ENCODE peak calls at places on chromosomes 16 and 17, in ten cellular contexts. R, T, N, G, S, F, O, Q, U and P are unnamed samples.
A peak's percentile ranks its signal among the peaks of the same experiment; 100 is the strongest.

GRCh38 chr17:69501591-69502468 is 87.3 kb downstream of the MAP2K6 start:
- DNase-seq in N (no peak), S (no peak), T (peak; percentile 32), Q (no peak), R (peak; percentile 95), U (peak; percentile 63), O (peak; percentile 44), F (peak; percentile 15), G (peak; percentile 53), P (no peak)

GRCh38 chr16:9824191-9824590 is 358.0 kb downstream of the GRIN2A start:
- DNase-seq in R (no peak), O (no peak), N (no peak), Q (no peak), T (no peak), S (no peak), U (no peak), F (no peak), G (no peak), P (no peak)

GRCh38 chr16:55815320-55815719 is 17.6 kb downstream of the CES1 start:
- DNase-seq in T (no peak), S (no peak), Q (no peak), U (no peak), O (no peak), F (no peak), R (no peak), N (no peak), G (no peak), P (no peak)

GRCh38 chr17:44310612-44311376 is 2.4 kb downstream of the RUNDC3A start:
- DNase-seq in F (no peak), S (no peak), U (no peak), R (no peak), G (no peak), T (no peak), O (no peak), Q (no peak), N (no peak), P (no peak)

GRCh38 chr16:53960050-53960812 is 256.3 kb downstream of the FTO start:
- DNase-seq in F (no peak), U (no peak), R (no peak), Q (no peak), O (no peak), S (no peak), G (no peak), T (no peak), N (no peak), P (no peak)

GRCh38 chr17:57471941-57472368 is 215.6 kb downstream of the MSI2 start:
- DNase-seq in N (no peak), O (no peak), Q (no peak), R (no peak), S (no peak), G (no peak), U (no peak), F (no peak), T (no peak), P (no peak)

GRCh38 chr17:74882517-74883240 is 9.9 kb upstream of the FDXR start:
- DNase-seq in U (no peak), R (no peak), N (no peak), O (no peak), G (no peak), S (no peak), F (no peak), Q (no peak), T (no peak), P (no peak)

GRCh38 chr17:1315891-1316403 is 36.5 kb downstream of the TRARG1 start:
- DNase-seq in U (no peak), O (no peak), T (no peak), G (no peak), N (no peak), F (no peak), R (no peak), Q (no peak), S (no peak), P (no peak)

GRCh38 chr16:76656951-76657498 is 379.8 kb downstream of the CNTNAP4 start:
- DNase-seq in O (no peak), U (no peak), F (no peak), R (no peak), T (no peak), N (no peak), Q (peak; percentile 34), S (no peak), G (no peak), P (no peak)

GRCh38 chr17:56979091-56979480 is 1.2 kb downstream of the SCPEP1 start:
- DNase-seq in U (no peak), Q (no peak), R (no peak), O (no peak), G (peak; percentile 10), T (no peak), F (no peak), S (no peak), N (no peak), P (no peak)

GRCh38 chr17:48561894-48562810 is 16.0 kb downstream of the HOXB4 start:
- DNase-seq in T (no peak), R (no peak), Q (no peak), F (no peak), N (no peak), O (no peak), U (no peak), G (no peak), S (no peak), P (no peak)

GRCh38 chr16:57600048-57600835 is 28.2 kb upstream of the ADGRG1 start:
- DNase-seq in G (peak; percentile 50), S (peak; percentile 54), N (no peak), R (peak; percentile 26), F (peak; percentile 33), O (peak; percentile 62), U (peak; percentile 68), T (peak; percentile 71), Q (peak; percentile 67), P (peak; percentile 53)

GRCh38 chr16:83953796-83954576 is 946 bp downstream of the OSGIN1 start:
- DNase-seq in T (peak; percentile 48), U (peak; percentile 72), F (no peak), N (peak; percentile 19), O (no peak), Q (no peak), S (no peak), R (peak; percentile 35), G (peak; percentile 64), P (no peak)
- TF ChIP-seq CTCF in T (peak; percentile 35), U (peak; percentile 54), F (peak; percentile 40), N (peak; percentile 80), O (peak; percentile 6), Q (peak; percentile 67), S (peak; percentile 63), R (peak; percentile 64), G (peak; percentile 81), P (peak; percentile 58)

GRCh38 chr16:5025171-5025632 is 8.5 kb downstream of the NAGPA start:
- DNase-seq in T (peak; percentile 71), U (peak; percentile 46), R (no peak), F (peak; percentile 31), G (no peak), S (peak; percentile 26), Q (no peak), O (no peak), N (no peak), P (no peak)

GRCh38 chr16:5022521-5022920 is 11.2 kb downstream of the NAGPA start:
- DNase-seq in F (no peak), O (no peak), S (no peak), N (no peak), Q (no peak), G (no peak), U (no peak), T (no peak), R (no peak), P (no peak)

GRCh38 chr16:5026664-5027063 is 7.1 kb downstream of the NAGPA start:
- DNase-seq in U (no peak), Q (no peak), F (no peak), T (no peak), S (no peak), N (no peak), O (no peak), R (no peak), G (no peak), P (no peak)

GRCh38 chr16:5027086-5027485 is 6.6 kb downstream of the NAGPA start:
- DNase-seq in S (no peak), R (no peak), Q (no peak), T (no peak), F (no peak), O (no peak), U (no peak), G (no peak), N (no peak), P (no peak)

DNA sequence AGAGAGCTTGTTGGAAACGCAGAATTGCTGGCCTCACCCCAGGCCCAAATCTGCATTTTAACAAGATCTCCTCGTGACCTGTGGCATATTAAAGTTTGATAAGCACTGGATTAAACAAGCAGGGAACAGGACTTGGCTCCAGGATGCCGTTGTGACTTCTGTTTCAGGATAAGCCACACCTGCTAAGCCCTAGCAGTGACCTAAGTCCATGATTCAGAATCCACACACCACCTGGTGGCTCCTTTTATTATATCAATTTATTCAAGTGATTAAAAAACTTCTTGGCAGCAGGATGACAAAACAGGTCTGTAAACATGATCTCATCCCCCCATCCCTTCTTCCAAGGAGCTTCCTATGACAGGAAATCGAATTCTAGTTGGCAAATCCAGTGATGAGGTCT is 9.1 kb downstream of the NAGPA start:
- DNase-seq in N (no peak), O (no peak), F (no peak), U (peak; percentile 75), S (no peak), T (peak; percentile 29), Q (no peak), R (peak; percentile 8), G (peak; percentile 68), P (no peak)
- TF ChIP-seq CTCF in N (peak; percentile 38), O (no peak), F (peak; percentile 11), U (peak; percentile 42), S (peak; percentile 44), T (peak; percentile 28), Q (peak; percentile 41), R (no peak), G (peak; percentile 38), P (peak; percentile 6)

GRCh38 chr17:11627301-11627700 is 29.0 kb downstream of the DNAH9 start:
- DNase-seq in G (no peak), U (no peak), S (no peak), T (no peak), R (no peak), O (no peak), N (no peak), Q (no peak), F (no peak), P (no peak)
- TF ChIP-seq CTCF in G (no peak), U (no peak), S (no peak), T (no peak), R (no peak), O (no peak), N (no peak), Q (no peak), F (no peak), P (no peak)

DNA sequence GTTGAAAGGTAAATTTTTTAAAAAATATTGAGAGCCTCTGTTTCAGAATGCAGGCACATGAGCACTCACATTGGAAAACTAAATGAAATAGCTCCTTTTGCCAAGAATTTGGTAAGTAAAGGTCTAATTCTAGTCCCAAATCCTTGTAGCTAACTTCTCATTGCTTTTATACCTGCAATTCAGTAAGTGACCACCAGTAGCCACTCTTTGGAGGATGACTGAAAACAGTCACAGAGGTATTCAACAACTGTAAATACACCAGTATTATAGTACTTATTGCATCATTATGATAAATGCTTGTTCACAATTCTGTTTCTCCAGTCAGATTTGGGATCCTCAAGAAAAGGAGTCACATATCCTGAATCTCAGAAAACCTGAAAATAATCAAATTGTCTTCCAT is 562.4 kb upstream of the CDH11 start:
- DNase-seq in T (no peak), F (no peak), G (no peak), S (no peak), U (no peak), O (no peak), R (no peak), Q (no peak), N (no peak), P (no peak)
- TF ChIP-seq CTCF in T (no peak), F (no peak), G (no peak), S (peak; percentile 48), U (no peak), O (no peak), R (peak; percentile 17), Q (peak; percentile 35), N (no peak), P (no peak)

GRCh38 chr17:6648181-6648580 is 3.2 kb downstream of the MED31 start:
- DNase-seq in F (no peak), N (no peak), T (no peak), U (peak; percentile 60), R (no peak), G (peak; percentile 37), S (no peak), Q (no peak), O (no peak), P (no peak)
- TF ChIP-seq CTCF in F (no peak), N (peak; percentile 60), T (no peak), U (peak; percentile 61), R (peak; percentile 32), G (peak; percentile 66), S (no peak), Q (peak; percentile 38), O (no peak), P (peak; percentile 35)